ENCODE peak calls at places on chromosomes 3 and 15, in four cellular contexts. One of them, this sample, is unnamed.

GRCh38 chr3:101466465-101467309 is 46.3 kb downstream of the SENP7 start:
- DNase-seq in AG10803: no peak
- DNase-seq in GM12865: no peak
- DNase-seq in neural progenitor cell: peak
- DNase-seq in this sample: no peak

GRCh38 chr15:42547926-42548257 is 701 bp downstream of the LRRC57 start:
- DNase-seq in AG10803: peak
- DNase-seq in GM12865: no peak
- DNase-seq in neural progenitor cell: no peak
- DNase-seq in this sample: peak

GRCh38 chr3:177211503-177212277 is 14.4 kb upstream of the TBL1XR1 start:
- DNase-seq in AG10803: no peak
- DNase-seq in GM12865: no peak
- DNase-seq in neural progenitor cell: no peak
- DNase-seq in this sample: no peak

GRCh38 chr3:140863481-140864084 is 78.1 kb upstream of the SLC25A36 start:
- DNase-seq in AG10803: peak
- DNase-seq in GM12865: peak
- DNase-seq in neural progenitor cell: peak
- DNase-seq in this sample: peak

GRCh38 chr3:114886945-114887344 is 260.1 kb downstream of the ZBTB20 start:
- DNase-seq in AG10803: no peak
- DNase-seq in GM12865: no peak
- DNase-seq in neural progenitor cell: no peak
- DNase-seq in this sample: no peak

GRCh38 chr3:113533534-113533892 is 1.2 kb downstream of the SIDT1 start:
- DNase-seq in AG10803: no peak
- DNase-seq in GM12865: peak
- DNase-seq in neural progenitor cell: no peak
- DNase-seq in this sample: no peak

GRCh38 chr3:45881031-45882022 is 5.0 kb upstream of the CCR9 start:
- DNase-seq in AG10803: no peak
- DNase-seq in GM12865: peak
- DNase-seq in neural progenitor cell: no peak
- DNase-seq in this sample: no peak

GRCh38 chr15:29812384-29812694 is 9.9 kb downstream of the TJP1 start:
- DNase-seq in AG10803: peak
- DNase-seq in GM12865: no peak
- DNase-seq in neural progenitor cell: no peak
- DNase-seq in this sample: no peak

GRCh38 chr3:9913601-9914000 is 3.3 kb upstream of the IL17RC start:
- DNase-seq in AG10803: no peak
- DNase-seq in GM12865: no peak
- DNase-seq in neural progenitor cell: no peak
- DNase-seq in this sample: no peak

GRCh38 chr15:78321041-78321570 is 19.0 kb upstream of the CRABP1 start:
- DNase-seq in AG10803: no peak
- DNase-seq in GM12865: no peak
- DNase-seq in neural progenitor cell: no peak
- DNase-seq in this sample: no peak

GRCh38 chr15:66581972-66582537 is 16.3 kb upstream of the LCTL start:
- DNase-seq in AG10803: no peak
- DNase-seq in GM12865: no peak
- DNase-seq in neural progenitor cell: no peak
- DNase-seq in this sample: no peak

GRCh38 chr3:194139085-194139976 is 3.4 kb downstream of the HES1 start:
- DNase-seq in AG10803: peak
- DNase-seq in GM12865: no peak
- DNase-seq in neural progenitor cell: peak
- DNase-seq in this sample: peak

GRCh38 chr15:100284701-100285100 is 57.1 kb downstream of the ADAMTS17 start:
- DNase-seq in AG10803: no peak
- DNase-seq in GM12865: no peak
- DNase-seq in neural progenitor cell: no peak
- DNase-seq in this sample: no peak

GRCh38 chr15:96407482-96407881 is 77.0 kb downstream of the NR2F2 start:
- DNase-seq in AG10803: no peak
- DNase-seq in GM12865: no peak
- DNase-seq in neural progenitor cell: no peak
- DNase-seq in this sample: no peak

GRCh38 chr3:197354195-197355059 is 56.0 kb upstream of the DLG1 start:
- DNase-seq in AG10803: peak
- DNase-seq in GM12865: peak
- DNase-seq in neural progenitor cell: peak
- DNase-seq in this sample: no peak

GRCh38 chr3:10242182-10243065 is 5.8 kb upstream of the TATDN2 start:
- DNase-seq in AG10803: peak
- DNase-seq in GM12865: peak
- DNase-seq in neural progenitor cell: no peak
- DNase-seq in this sample: peak

GRCh38 chr3:124837065-124837464 is 50.1 kb downstream of the ITGB5 start:
- DNase-seq in AG10803: no peak
- DNase-seq in GM12865: no peak
- DNase-seq in neural progenitor cell: no peak
- DNase-seq in this sample: no peak

GRCh38 chr3:150472421-150472820 is 64.3 kb downstream of the TSC22D2 start:
- DNase-seq in AG10803: no peak
- DNase-seq in GM12865: no peak
- DNase-seq in neural progenitor cell: no peak
- DNase-seq in this sample: no peak

GRCh38 chr3:97823503-97824004 is 1.7 kb downstream of the CRYBG3 start:
- DNase-seq in AG10803: peak
- DNase-seq in GM12865: peak
- DNase-seq in neural progenitor cell: no peak
- DNase-seq in this sample: no peak

DNA sequence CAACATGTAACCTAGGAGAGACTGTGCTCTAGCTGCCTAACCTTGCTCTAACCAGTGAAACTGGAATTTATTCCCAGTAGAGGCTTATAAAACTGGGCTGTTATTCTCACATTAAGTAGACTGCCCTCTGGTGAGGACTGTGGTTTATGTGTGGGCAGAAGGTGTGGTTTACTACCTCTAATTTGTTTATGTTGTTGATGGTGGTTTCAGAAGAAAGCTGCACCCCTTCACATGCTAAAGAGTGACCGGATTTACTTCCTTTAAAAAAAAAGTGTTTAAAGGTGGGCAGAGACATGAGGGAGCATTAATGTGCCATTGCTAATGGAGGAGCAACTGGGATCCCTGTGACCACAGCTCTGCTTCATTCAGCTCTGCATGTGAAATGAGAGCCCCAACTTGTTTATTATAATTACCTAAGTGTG is 273.2 kb downstream of the MECOM start:
- DNase-seq in AG10803: peak
- DNase-seq in GM12865: peak
- DNase-seq in neural progenitor cell: no peak
- DNase-seq in this sample: no peak
- TF ChIP-seq CTCF in AG10803: peak
- TF ChIP-seq CTCF in GM12865: no peak
- TF ChIP-seq CTCF in neural progenitor cell: no peak
- TF ChIP-seq CTCF in this sample: no peak

GRCh38 chr3:184305577-184305976 is 6.5 kb downstream of the PSMD2 start:
- DNase-seq in AG10803: peak
- DNase-seq in GM12865: no peak
- DNase-seq in neural progenitor cell: no peak
- DNase-seq in this sample: no peak
- TF ChIP-seq CTCF in AG10803: peak
- TF ChIP-seq CTCF in GM12865: peak
- TF ChIP-seq CTCF in neural progenitor cell: peak
- TF ChIP-seq CTCF in this sample: peak

GRCh38 chr15:86620113-86620512 is 540.4 kb downstream of the AGBL1 start:
- DNase-seq in AG10803: no peak
- DNase-seq in GM12865: no peak
- DNase-seq in neural progenitor cell: no peak
- DNase-seq in this sample: no peak

GRCh38 chr15:86623236-86623635 is 543.6 kb downstream of the AGBL1 start:
- DNase-seq in AG10803: no peak
- DNase-seq in GM12865: no peak
- DNase-seq in neural progenitor cell: no peak
- DNase-seq in this sample: no peak

GRCh38 chr15:86620636-86621349 is 541.1 kb downstream of the AGBL1 start:
- DNase-seq in AG10803: peak
- DNase-seq in GM12865: no peak
- DNase-seq in neural progenitor cell: peak
- DNase-seq in this sample: no peak

GRCh38 chr15:86629409-86629808 is 549.7 kb downstream of the AGBL1 start:
- DNase-seq in AG10803: no peak
- DNase-seq in GM12865: no peak
- DNase-seq in neural progenitor cell: no peak
- DNase-seq in this sample: no peak

DNA sequence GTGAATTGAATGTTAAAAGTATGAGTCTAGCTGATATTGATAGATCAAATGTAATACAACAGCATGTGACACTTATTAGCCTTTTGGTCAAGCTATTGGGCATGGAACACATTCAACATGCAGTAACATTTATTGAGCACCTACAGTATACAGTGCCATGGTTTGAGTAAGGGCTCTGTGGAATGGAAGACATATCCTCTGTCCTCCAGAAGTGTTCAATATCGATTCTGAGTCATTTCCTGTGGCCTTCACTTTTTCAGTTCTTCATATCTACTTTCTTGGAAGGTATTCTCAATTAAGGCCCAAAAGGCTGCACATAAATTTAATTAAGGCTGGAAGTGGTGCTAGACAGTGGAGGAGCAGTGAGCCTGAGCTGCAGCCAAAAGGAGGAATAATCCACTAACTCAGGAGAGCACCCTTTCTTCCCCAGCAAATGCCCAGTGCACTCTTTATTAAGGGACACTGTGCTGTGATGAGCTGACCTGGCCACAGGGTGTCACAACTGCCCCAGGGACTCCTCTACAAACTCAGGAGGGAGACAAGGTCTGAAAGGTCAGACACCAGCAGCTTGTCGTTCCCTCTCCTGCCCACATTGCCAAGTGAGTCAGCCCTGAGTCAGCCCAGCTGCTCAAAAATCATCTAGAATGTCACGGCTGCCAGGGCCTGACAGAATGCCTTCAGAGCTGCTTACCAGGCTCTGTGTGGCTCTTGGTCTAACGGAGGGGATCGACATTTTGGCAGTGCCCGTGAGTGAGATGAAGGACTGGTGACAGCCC is 544.8 kb downstream of the AGBL1 start:
- DNase-seq in AG10803: peak
- DNase-seq in GM12865: peak
- DNase-seq in neural progenitor cell: peak
- DNase-seq in this sample: peak
- TF ChIP-seq CTCF in AG10803: peak
- TF ChIP-seq CTCF in GM12865: no peak
- TF ChIP-seq CTCF in neural progenitor cell: peak
- TF ChIP-seq CTCF in this sample: no peak

DNA sequence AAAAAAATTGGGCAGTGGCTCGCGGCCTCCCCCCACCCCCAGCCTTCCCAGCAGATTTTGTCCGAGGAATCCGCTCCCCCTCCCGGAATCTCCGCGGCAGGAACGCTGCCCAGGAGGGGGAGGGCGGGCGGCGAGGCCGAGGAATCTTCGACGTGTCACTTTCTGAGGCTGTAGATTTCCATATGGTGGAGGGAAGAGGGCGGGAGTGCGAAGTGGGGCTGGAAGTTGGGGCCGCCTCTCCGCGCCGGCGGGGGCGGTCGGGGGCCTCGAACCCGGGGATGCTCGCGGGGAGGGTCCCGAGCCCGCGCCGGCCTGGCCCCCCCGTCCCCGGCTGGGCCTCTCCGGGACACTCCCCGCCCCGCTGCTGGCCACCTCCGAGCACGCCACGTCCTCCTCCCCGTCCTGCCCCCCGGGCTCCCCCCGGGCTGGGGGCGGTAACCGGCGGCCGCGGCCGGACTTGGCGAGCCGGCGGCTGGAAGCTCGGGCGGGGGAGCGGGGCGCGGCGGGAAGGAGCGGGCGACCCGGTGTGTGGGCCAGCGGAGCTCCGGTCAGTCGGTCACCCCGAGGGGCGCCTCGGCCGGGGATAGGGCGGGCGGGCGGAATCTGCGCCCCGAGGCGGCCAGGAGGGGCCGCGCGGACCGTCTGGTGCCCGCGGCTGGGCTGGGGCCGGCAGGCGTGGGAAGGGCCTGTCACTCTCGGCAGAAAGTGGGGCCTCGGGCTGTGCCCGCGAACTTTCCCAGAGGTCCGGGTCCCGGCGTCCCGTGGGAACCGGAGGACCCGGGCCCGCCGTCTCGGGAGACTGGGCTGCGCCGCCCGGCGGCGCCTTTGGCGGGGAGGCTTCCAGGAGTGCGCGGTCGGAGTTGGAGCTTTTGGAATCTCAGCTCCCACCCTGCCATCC is 949 bp downstream of the FNDC3B start:
- DNase-seq in AG10803: peak
- DNase-seq in GM12865: peak
- DNase-seq in neural progenitor cell: peak
- DNase-seq in this sample: peak
- TF ChIP-seq CTCF in AG10803: peak
- TF ChIP-seq CTCF in GM12865: no peak
- TF ChIP-seq CTCF in neural progenitor cell: no peak
- TF ChIP-seq CTCF in this sample: peak

DNA sequence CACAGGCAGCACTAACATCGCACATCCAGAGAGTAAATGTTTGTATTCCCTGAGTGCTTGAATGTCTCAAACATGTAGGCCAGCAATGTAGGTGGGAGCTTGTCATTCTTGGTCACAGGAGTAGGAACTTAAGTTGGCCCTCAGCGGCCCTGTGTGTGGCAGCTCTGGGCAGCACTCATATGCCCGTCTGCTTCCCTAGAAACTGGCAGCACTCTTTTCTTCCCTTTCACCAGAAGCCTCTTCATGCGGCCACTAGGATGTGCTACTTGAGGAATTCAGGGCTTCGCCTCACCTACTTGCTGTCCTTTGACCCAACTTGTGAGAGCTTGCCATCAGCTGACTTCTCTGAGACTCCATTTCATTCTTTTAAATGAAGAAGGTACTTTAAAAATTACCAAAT is 69.5 kb downstream of the TIPARP start:
- DNase-seq in AG10803: no peak
- DNase-seq in GM12865: no peak
- DNase-seq in neural progenitor cell: peak
- DNase-seq in this sample: no peak
- TF ChIP-seq CTCF in AG10803: no peak
- TF ChIP-seq CTCF in GM12865: no peak
- TF ChIP-seq CTCF in neural progenitor cell: peak
- TF ChIP-seq CTCF in this sample: no peak

DNA sequence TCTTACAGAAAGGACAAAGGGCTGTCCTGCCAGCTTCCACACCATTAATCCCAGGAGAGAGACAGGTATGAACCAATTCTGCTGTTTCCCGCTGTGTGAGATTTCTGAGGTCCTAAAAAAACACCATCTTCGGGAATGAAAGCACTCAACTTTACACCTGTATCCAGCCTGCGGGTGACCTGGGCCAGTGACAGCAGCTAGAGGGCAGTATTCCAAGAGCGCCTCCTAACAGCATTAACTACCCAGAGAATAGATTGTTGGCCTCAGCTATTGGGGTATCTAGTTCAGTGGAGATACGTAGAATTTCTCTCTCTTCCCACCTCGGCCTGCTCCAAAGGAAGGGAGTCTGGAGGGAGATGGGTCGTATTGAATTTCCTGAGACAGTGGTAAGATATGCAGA is 55.1 kb downstream of the WDR76 start:
- DNase-seq in AG10803: no peak
- DNase-seq in GM12865: peak
- DNase-seq in neural progenitor cell: peak
- DNase-seq in this sample: no peak
- TF ChIP-seq CTCF in AG10803: peak
- TF ChIP-seq CTCF in GM12865: peak
- TF ChIP-seq CTCF in neural progenitor cell: peak
- TF ChIP-seq CTCF in this sample: peak

GRCh38 chr3:57335273-57335938 is 42.9 kb upstream of the ASB14 start:
- DNase-seq in AG10803: no peak
- DNase-seq in GM12865: no peak
- DNase-seq in neural progenitor cell: no peak
- DNase-seq in this sample: no peak

GRCh38 chr3:57331078-57331477 is 38.6 kb upstream of the ASB14 start:
- DNase-seq in AG10803: no peak
- DNase-seq in GM12865: no peak
- DNase-seq in neural progenitor cell: no peak
- DNase-seq in this sample: no peak
- TF ChIP-seq CTCF in AG10803: no peak
- TF ChIP-seq CTCF in GM12865: no peak
- TF ChIP-seq CTCF in neural progenitor cell: no peak
- TF ChIP-seq CTCF in this sample: no peak